ENCODE peak calls at places on chromosome 13, in four cellular contexts. C, L, V and S are unnamed samples.

GRCh38 chr13:73932091-73932490 is 202.1 kb downstream of the KLF12 start:
- DNase-seq in C (no peak), L (no peak), V (no peak), S (no peak)

GRCh38 chr13:24076636-24077035 is 83.9 kb upstream of the SPATA13 start:
- DNase-seq in C (no peak), L (no peak), V (no peak), S (no peak)

GRCh38 chr13:22800726-22801401 is 379.9 kb upstream of the SGCG start:
- DNase-seq in C (no peak), L (no peak), V (no peak), S (no peak)

GRCh38 chr13:34672631-34673030 is 269.4 kb upstream of the NBEA start:
- DNase-seq in C (no peak), L (no peak), V (no peak), S (no peak)

GRCh38 chr13:30165071-30165470 is 142.3 kb downstream of the KATNAL1 start:
- DNase-seq in C (no peak), L (no peak), V (no peak), S (no peak)

GRCh38 chr13:99859178-99860177 is 112.1 kb downstream of the ZIC5 start:
- DNase-seq in C (peak), L (no peak), V (no peak), S (no peak)

GRCh38 chr13:32969516-32969941 is 46.7 kb upstream of the KL start:
- DNase-seq in C (no peak), L (no peak), V (no peak), S (no peak)

GRCh38 chr13:48159436-48160225 is 64.7 kb upstream of the MED4 start:
- DNase-seq in C (no peak), L (no peak), V (no peak), S (no peak)

GRCh38 chr13:31775148-31775547 is 35.8 kb downstream of the RXFP2 start:
- DNase-seq in C (no peak), L (no peak), V (no peak), S (no peak)

GRCh38 chr13:48842316-48842715 is 133.4 kb upstream of the FNDC3A start:
- DNase-seq in C (no peak), L (no peak), V (no peak), S (no peak)

GRCh38 chr13:100131863-100132574 is 43.1 kb downstream of the PCCA start:
- DNase-seq in C (peak), L (no peak), V (no peak), S (no peak)

GRCh38 chr13:19179916-19180315 is 1.7 kb downstream of the TUBA3C start:
- DNase-seq in C (no peak), L (no peak), V (no peak), S (no peak)

GRCh38 chr13:35349673-35350278 is 126.7 kb downstream of the MAB21L1 start:
- DNase-seq in C (no peak), L (peak), V (no peak), S (no peak)

GRCh38 chr13:33479066-33479465 is 193.5 kb upstream of the STARD13 start:
- DNase-seq in C (no peak), L (no peak), V (no peak), S (no peak)

GRCh38 chr13:34174671-34175145 is 356.8 kb downstream of the RFC3 start:
- DNase-seq in C (no peak), L (no peak), V (no peak), S (no peak)

GRCh38 chr13:99963832-99964339 is 7.7 kb downstream of the ZIC5 start:
- DNase-seq in C (no peak), L (no peak), V (no peak), S (no peak)

GRCh38 chr13:40777166-40777956 is 6.4 kb upstream of the MRPS31 start:
- DNase-seq in C (peak), L (peak), V (no peak), S (no peak)

GRCh38 chr13:73499685-73500084 is 440.9 kb downstream of the KLF5 start:
- DNase-seq in C (no peak), L (no peak), V (no peak), S (no peak)

GRCh38 chr13:46121033-46121432 is 16.2 kb upstream of the CPB2 start:
- DNase-seq in C (no peak), L (no peak), V (no peak), S (no peak)

GRCh38 chr13:111533900-111534645 is 213.6 kb downstream of the TEX29 start:
- DNase-seq in C (no peak), L (no peak), V (no peak), S (no peak)

GRCh38 chr13:57813641-57814040 is 182.1 kb downstream of the PCDH17 start:
- DNase-seq in C (no peak), L (no peak), V (no peak), S (no peak)

GRCh38 chr13:108948269-108948671 is 318.9 kb downstream of the MYO16 start:
- DNase-seq in C (no peak), L (no peak), V (no peak), S (no peak)

GRCh38 chr13:95541308-95541707 is 11.2 kb upstream of the CLDN10 start:
- DNase-seq in C (no peak), L (no peak), V (no peak), S (no peak)

GRCh38 chr13:58876473-58876872 is 1244.9 kb downstream of the PCDH17 start:
- DNase-seq in C (no peak), L (no peak), V (no peak), S (no peak)

GRCh38 chr13:110318920-110319319 is 11.8 kb downstream of the COL4A2 start:
- DNase-seq in C (no peak), L (no peak), V (no peak), S (no peak)

GRCh38 chr13:64675256-64675892 is 2554.8 kb downstream of the PCDH9 start:
- DNase-seq in C (no peak), L (no peak), V (no peak), S (no peak)

GRCh38 chr13:49560270-49561063 is 24.9 kb downstream of the RCBTB1 start:
- DNase-seq in C (peak), L (peak), V (no peak), S (no peak)

GRCh38 chr13:44759723-44760360 is 183.7 kb upstream of the TSC22D1 start:
- DNase-seq in C (no peak), L (no peak), V (peak), S (no peak)

GRCh38 chr13:108595416-108596257 is 33.8 kb upstream of the MYO16 start:
- DNase-seq in C (no peak), L (peak), V (no peak), S (no peak)

GRCh38 chr13:101941095-101941777 is 460.6 kb downstream of the FGF14 start:
- DNase-seq in C (no peak), L (peak), V (no peak), S (no peak)

GRCh38 chr13:62910541-62910940 is 1494.9 kb upstream of the PCDH20 start:
- DNase-seq in C (no peak), L (no peak), V (no peak), S (no peak)

GRCh38 chr13:114025432-114026127 is 51.7 kb upstream of the C13orf46 start:
- DNase-seq in C (no peak), L (peak), V (no peak), S (no peak)
- TF ChIP-seq CTCF in C (no peak), L (peak), V (no peak), S (no peak)

GRCh38 chr13:26326562-26326961 is 72.6 kb downstream of the CDK8 start:
- DNase-seq in C (no peak), L (no peak), V (no peak), S (no peak)

GRCh38 chr13:26324294-26324693 is 70.4 kb downstream of the CDK8 start:
- DNase-seq in C (no peak), L (no peak), V (no peak), S (no peak)

GRCh38 chr13:26323764-26324163 is 69.8 kb downstream of the CDK8 start:
- DNase-seq in C (no peak), L (no peak), V (no peak), S (no peak)

GRCh38 chr13:26325876-26326275 is 71.9 kb downstream of the CDK8 start:
- DNase-seq in C (no peak), L (no peak), V (no peak), S (no peak)

GRCh38 chr13:26324867-26325266 is 70.9 kb downstream of the CDK8 start:
- DNase-seq in C (no peak), L (no peak), V (no peak), S (no peak)
- TF ChIP-seq CTCF in C (no peak), L (no peak), V (no peak), S (no peak)

DNA sequence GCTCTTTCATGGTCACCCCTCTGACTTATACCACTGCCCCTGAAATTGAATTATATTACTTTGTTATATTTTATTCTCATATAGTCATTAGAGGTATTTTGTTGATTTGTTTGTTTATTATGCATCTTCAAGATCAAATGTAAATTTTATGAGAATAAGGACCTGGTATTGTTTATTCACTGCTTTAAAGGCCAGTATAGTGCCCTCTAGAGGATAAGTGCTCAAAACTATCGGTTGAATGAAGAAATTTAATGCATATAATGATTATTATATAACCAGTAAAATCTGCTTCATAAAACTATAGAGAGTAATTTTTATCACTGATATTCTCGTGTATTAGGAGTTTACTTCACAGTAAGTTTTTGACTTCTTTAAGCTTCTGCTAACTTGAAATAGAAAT is 1401.9 kb downstream of the SLITRK1 start:
- DNase-seq in C (no peak), L (peak), V (no peak), S (no peak)
- TF ChIP-seq CTCF in C (no peak), L (no peak), V (no peak), S (no peak)

GRCh38 chr13:75537401-75538365 is at the start of gene COMMD6:
- DNase-seq in C (peak), L (peak), V (peak), S (peak)
- TF ChIP-seq CTCF in C (no peak), L (no peak), V (peak), S (no peak)